ENCODE peak calls at places on chromosomes 11 and 22, in ten cellular contexts. V is BJ, A is tibial nerve, I is Panc1, K is left lung, P is GM12865, Z is AG10803, E is A549, B is sigmoid colon, S is heart left ventricle. W is an unnamed sample.

GRCh38 chr22:46007848-46008261 is 30.9 kb upstream of the WNT7B start:
- DNase-seq in P (no peak), S (peak), E (no peak), K (peak), A (peak), B (peak), Z (peak), I (no peak), V (peak), W (peak)

GRCh38 chr11:43376594-43376993 is 17.9 kb downstream of the TTC17 start:
- DNase-seq in S (no peak), P (no peak), K (no peak), E (peak), B (no peak), V (no peak), I (no peak), A (no peak), Z (peak), W (peak)

GRCh38 chr22:30925667-30926066 is 42.9 kb downstream of the MORC2 start:
- DNase-seq in P (no peak), E (no peak), I (no peak), A (no peak), Z (no peak), V (no peak), B (peak), K (no peak), S (no peak), W (no peak)

GRCh38 chr11:86116386-86116726 is 47.5 kb upstream of the PICALM start:
- DNase-seq in A (no peak), I (no peak), E (peak), P (peak), Z (peak), S (no peak), B (no peak), V (no peak), K (no peak), W (no peak)

GRCh38 chr22:41989246-41989645 is 9.3 kb upstream of the WBP2NL start:
- DNase-seq in P (no peak), I (no peak), K (no peak), V (no peak), A (no peak), B (no peak), S (no peak), Z (no peak), E (no peak), W (no peak)

GRCh38 chr11:16418698-16419097 is 62.4 kb upstream of the SOX6 start:
- DNase-seq in P (peak), Z (no peak), K (no peak), I (no peak), E (no peak), S (no peak), V (no peak), B (no peak), A (no peak), W (no peak)

GRCh38 chr22:39729141-39729934 is 158.8 kb downstream of the CACNA1I start:
- DNase-seq in P (no peak), A (no peak), S (no peak), E (no peak), I (no peak), B (no peak), K (peak), V (no peak), Z (no peak), W (no peak)

GRCh38 chr11:114131366-114131963 is 72.0 kb downstream of the ZBTB16 start:
- DNase-seq in B (peak), S (no peak), I (no peak), K (no peak), A (no peak), E (no peak), P (no peak), Z (no peak), V (no peak), W (no peak)

GRCh38 chr11:61839742-61840141 is 11.6 kb downstream of the FADS2 start:
- DNase-seq in B (no peak), P (no peak), I (no peak), Z (no peak), S (no peak), E (no peak), A (no peak), V (no peak), K (no peak), W (no peak)

GRCh38 chr11:59174664-59175033 is 2.7 kb downstream of the DTX4 start:
- DNase-seq in S (no peak), K (no peak), P (peak), I (no peak), A (no peak), B (no peak), V (no peak), Z (no peak), E (peak), W (no peak)

GRCh38 chr11:72257551-72257950 is 13.6 kb upstream of the PHOX2A start:
- DNase-seq in E (no peak), B (no peak), I (no peak), K (no peak), V (peak), P (no peak), S (no peak), A (no peak), Z (peak), W (no peak)

GRCh38 chr11:35622070-35622469 is 3.8 kb downstream of the FJX1 start:
- DNase-seq in A (no peak), E (no peak), Z (peak), S (no peak), K (no peak), B (no peak), V (peak), P (no peak), I (no peak), W (no peak)

GRCh38 chr22:17130199-17130598 is 9.0 kb upstream of the TMEM121B start:
- DNase-seq in I (no peak), E (peak), K (no peak), Z (peak), S (no peak), A (no peak), B (peak), P (no peak), V (no peak), W (peak)

GRCh38 chr11:3853935-3854659 is 1.4 kb upstream of the STIM1 start:
- DNase-seq in I (no peak), A (no peak), P (peak), B (peak), Z (no peak), E (no peak), S (peak), K (no peak), V (no peak), W (no peak)

GRCh38 chr11:111137846-111138245 is 107.7 kb upstream of the POU2AF2 start:
- DNase-seq in A (no peak), S (no peak), Z (no peak), P (no peak), E (no peak), K (no peak), I (no peak), V (no peak), B (no peak), W (no peak)

GRCh38 chr11:1070594-1071462 is 3.8 kb upstream of the MUC2 start:
- DNase-seq in B (peak), K (no peak), P (no peak), Z (no peak), A (no peak), V (no peak), I (no peak), E (no peak), S (peak), W (no peak)

GRCh38 chr11:7577226-7577882 is 63.6 kb downstream of the PPFIBP2 start:
- DNase-seq in Z (peak), K (no peak), A (peak), V (no peak), S (peak), P (no peak), B (peak), I (no peak), E (no peak), W (no peak)

GRCh38 chr11:82930229-82930628 is 28.7 kb downstream of the DDIAS start:
- DNase-seq in B (no peak), K (no peak), E (no peak), V (no peak), A (no peak), Z (no peak), I (no peak), S (no peak), P (peak), W (no peak)

GRCh38 chr22:38327805-38328204 is 10.6 kb upstream of the CSNK1E start:
- DNase-seq in K (no peak), P (no peak), B (no peak), A (no peak), E (no peak), Z (peak), I (no peak), V (no peak), S (no peak), W (no peak)

GRCh38 chr11:1966531-1966930 is 19.4 kb downstream of the MRPL23 start:
- DNase-seq in B (peak), S (peak), I (no peak), V (no peak), E (no peak), Z (no peak), K (no peak), A (no peak), P (no peak), W (no peak)

GRCh38 chr11:102603091-102603490 is 22.0 kb downstream of the MMP20 start:
- DNase-seq in P (no peak), B (no peak), S (peak), K (no peak), I (no peak), V (no peak), A (no peak), Z (peak), E (no peak), W (no peak)

GRCh38 chr22:43592470-43592869 is 180.7 kb downstream of the MPPED1 start:
- DNase-seq in P (no peak), B (no peak), K (no peak), Z (no peak), I (no peak), V (no peak), A (no peak), E (peak), S (no peak), W (no peak)

GRCh38 chr11:72930011-72930410 is 115.8 kb downstream of the ATG16L2 start:
- DNase-seq in I (no peak), A (no peak), K (no peak), B (no peak), P (peak), Z (peak), E (no peak), S (no peak), V (no peak), W (no peak)

GRCh38 chr22:29715705-29716104 is 4.1 kb upstream of the CABP7 start:
- DNase-seq in Z (no peak), K (no peak), E (no peak), I (no peak), B (no peak), V (no peak), S (no peak), P (no peak), A (no peak), W (no peak)

GRCh38 chr11:7927635-7928034 is 3.4 kb downstream of the OR10A6 start:
- DNase-seq in V (no peak), E (no peak), P (no peak), I (no peak), K (no peak), Z (no peak), B (no peak), S (no peak), A (no peak), W (no peak)

GRCh38 chr11:69558519-69558941 is 77.1 kb downstream of the LINC01488 start:
- DNase-seq in Z (no peak), S (no peak), V (no peak), P (no peak), A (no peak), K (no peak), E (no peak), B (no peak), I (no peak), W (no peak)

GRCh38 chr11:109730669-109731068 is 308.7 kb downstream of the C11orf87 start:
- DNase-seq in Z (no peak), K (no peak), V (no peak), A (no peak), B (no peak), E (no peak), I (no peak), S (no peak), P (no peak), W (no peak)

GRCh38 chr11:86184728-86185127 is 59.8 kb upstream of the EED start:
- DNase-seq in B (no peak), V (no peak), P (no peak), S (peak), K (no peak), A (no peak), E (no peak), I (no peak), Z (no peak), W (no peak)

GRCh38 chr11:77418981-77419592 is 54.8 kb downstream of the PAK1 start:
- DNase-seq in E (no peak), V (no peak), P (no peak), Z (no peak), I (no peak), S (no peak), K (no peak), A (no peak), B (no peak), W (no peak)

GRCh38 chr11:70861534-70861933 is 390.8 kb downstream of the SHANK2 start:
- DNase-seq in P (no peak), S (no peak), A (no peak), V (no peak), Z (no peak), I (no peak), K (no peak), E (no peak), B (no peak), W (no peak)

GRCh38 chr22:44969817-44970216 is 40.0 kb downstream of the PHF21B start:
- DNase-seq in Z (no peak), V (no peak), S (no peak), A (no peak), P (no peak), E (no peak), B (no peak), K (no peak), I (no peak), W (no peak)

GRCh38 chr22:44970291-44970690 is 39.5 kb downstream of the PHF21B start:
- DNase-seq in Z (no peak), E (no peak), A (no peak), B (no peak), P (no peak), S (no peak), K (no peak), V (no peak), I (no peak), W (no peak)

GRCh38 chr22:44965171-44965570 is 44.6 kb downstream of the PHF21B start:
- DNase-seq in K (no peak), A (no peak), V (no peak), I (no peak), Z (no peak), E (no peak), P (no peak), S (no peak), B (no peak), W (no peak)

GRCh38 chr22:44971651-44972362 is 38.0 kb downstream of the PHF21B start:
- DNase-seq in K (no peak), I (no peak), P (no peak), E (no peak), V (no peak), Z (no peak), S (no peak), A (no peak), B (no peak), W (no peak)

DNA sequence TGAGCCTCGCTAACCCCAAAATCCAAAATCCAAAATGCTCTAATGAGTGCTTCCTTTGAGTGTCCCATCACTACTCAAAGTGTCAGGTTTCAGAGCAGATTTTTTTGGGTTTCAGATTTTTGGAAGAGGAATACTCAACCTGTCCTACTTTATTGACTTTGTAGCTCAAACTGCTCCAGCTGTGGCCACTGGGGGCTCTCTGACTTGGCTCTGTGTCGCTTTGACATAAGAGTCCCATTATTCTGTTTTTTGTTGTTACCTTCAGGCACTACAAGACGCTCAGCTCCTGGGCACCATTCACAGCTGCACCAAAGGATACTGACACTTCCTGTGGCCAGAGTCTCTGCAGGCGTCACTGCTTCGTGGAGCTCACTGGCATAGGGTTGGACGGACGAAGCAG is 41.1 kb downstream of the PHF21B start:
- DNase-seq in E (no peak), Z (no peak), I (no peak), B (no peak), A (no peak), K (no peak), P (no peak), S (no peak), V (no peak), W (no peak)
- TF ChIP-seq CTCF in E (no peak), Z (no peak), I (no peak), B (no peak), A (no peak), K (no peak), P (peak), S (no peak), V (peak), W (no peak)

DNA sequence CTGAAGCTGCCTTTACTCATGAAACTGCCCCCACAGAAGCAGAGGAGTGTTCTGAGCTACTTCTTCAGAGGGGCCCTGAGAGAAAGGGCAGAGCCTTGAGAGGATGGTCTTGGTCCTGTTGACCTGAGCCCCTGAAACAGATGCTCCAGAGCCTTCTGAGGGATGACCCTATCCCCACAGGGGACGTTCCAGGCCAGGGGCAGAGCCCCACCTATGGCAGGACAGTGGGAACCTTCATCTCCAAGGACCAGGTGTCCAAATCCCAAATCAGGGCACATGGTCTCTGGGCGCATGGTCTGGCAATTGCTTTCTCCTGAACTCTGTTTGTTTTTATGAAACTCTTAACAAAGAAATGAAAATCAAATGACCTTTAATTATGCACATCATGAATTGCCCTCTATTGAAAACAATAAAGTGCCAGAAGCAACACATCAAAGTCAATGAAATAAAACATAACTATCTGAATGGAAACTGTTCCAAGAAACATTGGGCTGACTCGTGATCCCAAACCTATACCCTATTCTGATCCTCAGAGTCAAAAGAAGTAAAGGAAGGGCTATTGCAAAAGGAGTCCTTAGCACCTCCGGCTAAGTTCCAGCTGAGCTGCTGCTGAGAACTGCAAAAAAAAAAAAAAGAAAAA is 486 bp upstream of the TMPRSS13 start:
- DNase-seq in K (no peak), B (no peak), A (no peak), P (no peak), I (no peak), V (no peak), E (no peak), S (no peak), Z (no peak), W (no peak)
- H3K4me3 ChIP-seq in K (no peak), B (no peak), A (no peak), P (no peak), I (no peak), V (no peak), E (no peak), S (no peak), Z (no peak), W (no peak)

DNA sequence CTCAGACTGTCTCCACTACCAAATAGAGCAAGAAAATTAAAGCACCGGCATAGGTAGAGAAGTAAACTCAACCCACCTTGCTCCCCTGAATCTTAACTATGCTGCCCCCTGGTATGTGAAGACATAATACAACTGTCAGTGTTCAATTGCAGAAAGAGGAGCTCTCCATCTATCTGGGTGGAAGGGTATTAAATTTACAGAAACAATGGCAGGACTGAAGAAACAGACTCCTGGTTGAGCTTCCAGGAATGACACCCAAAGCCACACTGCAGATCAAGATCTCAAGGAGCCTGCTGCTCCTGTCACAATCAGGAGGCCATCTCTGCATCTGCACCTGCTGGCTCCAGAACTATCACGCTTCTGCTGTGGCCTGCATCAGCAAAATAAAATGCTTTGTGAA is 132.1 kb upstream of the BMAL1 start:
- DNase-seq in S (no peak), A (no peak), Z (no peak), P (no peak), B (no peak), I (no peak), E (no peak), K (no peak), V (no peak), W (no peak)
- TF ChIP-seq CTCF in S (no peak), A (no peak), Z (no peak), P (no peak), B (no peak), I (no peak), E (no peak), K (no peak), V (no peak), W (no peak)

DNA sequence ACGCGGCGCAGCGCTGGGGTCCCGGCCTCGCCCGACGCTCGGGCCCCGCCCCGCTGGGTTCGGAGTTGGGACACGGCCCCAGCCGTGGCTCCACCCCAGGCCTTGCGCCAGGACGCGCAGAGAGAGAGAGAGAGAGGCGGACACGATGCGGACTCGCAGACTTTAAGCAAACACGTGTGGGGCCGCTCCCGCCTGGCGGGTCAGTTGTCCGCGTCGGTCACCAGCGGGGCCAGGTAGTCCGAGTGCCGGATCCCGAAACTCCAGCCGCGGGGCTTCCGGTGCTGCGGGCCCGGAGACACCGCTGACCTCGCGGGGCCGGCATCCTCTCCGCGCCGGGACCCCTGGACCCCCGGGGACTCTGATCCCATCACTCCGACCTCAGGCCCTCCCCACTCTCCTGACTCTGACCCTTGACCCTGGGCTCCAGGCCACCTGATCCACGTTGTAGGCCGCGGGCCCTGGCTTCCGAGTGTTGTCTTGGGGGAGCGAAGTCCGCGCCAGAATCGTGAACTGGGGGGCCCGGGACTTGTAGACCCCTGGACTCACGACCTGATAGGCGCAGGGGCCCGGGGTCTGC is 556 bp upstream of the TYMP start:
- DNase-seq in I (no peak), P (peak), E (peak), B (peak), K (no peak), A (peak), Z (peak), V (no peak), S (peak), W (no peak)
- H3K4me3 ChIP-seq in I (peak), P (peak), E (peak), B (peak), K (peak), A (peak), Z (peak), V (peak), S (peak), W (peak)